ENCODE peak calls at places on chromosomes 6 and 20, in five cellular contexts. U is HS-5; F is neural crest cell; A is T1000; C is activated CD4-positive, alpha-beta T cell treated with anti-CD3 and anti-CD28 coated beads for 36 hours. I is an unnamed sample.

GRCh38 chr6:73732845-73733675 is 37.1 kb downstream of the CD109 start:
- DNase-seq in U (peak), F (peak), A (peak), C (peak), I (peak)

GRCh38 chr6:148700047-148700712 is 46.6 kb upstream of the UST start:
- DNase-seq in U (no peak), F (no peak), A (no peak), C (no peak), I (no peak)

GRCh38 chr6:3284436-3284876 is 25.7 kb downstream of the PSMG4 start:
- DNase-seq in U (no peak), F (no peak), A (no peak), C (no peak), I (peak)

GRCh38 chr20:22315771-22316170 is 268.6 kb downstream of the FOXA2 start:
- DNase-seq in U (no peak), F (no peak), A (no peak), C (no peak), I (no peak)

GRCh38 chr6:38997128-38997761 is 51.3 kb upstream of the GLP1R start:
- DNase-seq in U (no peak), F (peak), A (no peak), C (peak), I (peak)

GRCh38 chr20:62382306-62383198 is 4.4 kb upstream of the RPS21 start:
- DNase-seq in U (no peak), F (peak), A (peak), C (peak), I (peak)

GRCh38 chr20:21048841-21049273 is 57.3 kb downstream of the LINC00237 start:
- DNase-seq in U (no peak), F (peak), A (no peak), C (peak), I (peak)

GRCh38 chr6:35161776-35162607 is 20.9 kb upstream of the TCP11 start:
- DNase-seq in U (no peak), F (no peak), A (no peak), C (no peak), I (no peak)

GRCh38 chr20:19478320-19478719 is 265.9 kb downstream of the SLC24A3 start:
- DNase-seq in U (no peak), F (no peak), A (no peak), C (no peak), I (no peak)

GRCh38 chr6:74073896-74074295 is 377.9 kb downstream of the CD109 start:
- DNase-seq in U (peak), F (no peak), A (no peak), C (no peak), I (no peak)

GRCh38 chr20:6765469-6766058 is 1.9 kb upstream of the BMP2 start:
- DNase-seq in U (peak), F (peak), A (no peak), C (no peak), I (no peak)

GRCh38 chr6:75381878-75382633 is 97.5 kb upstream of the TMEM30A start:
- DNase-seq in U (no peak), F (no peak), A (no peak), C (no peak), I (peak)

GRCh38 chr6:41732601-41733348 is 2.6 kb downstream of the TFEB start:
- DNase-seq in U (no peak), F (no peak), A (no peak), C (peak), I (peak)

GRCh38 chr20:62461157-62461556 is 14.6 kb downstream of the GATA5 start:
- DNase-seq in U (no peak), F (no peak), A (no peak), C (no peak), I (peak)

GRCh38 chr6:15786846-15787245 is 124.0 kb upstream of the DTNBP1 start:
- DNase-seq in U (no peak), F (no peak), A (no peak), C (no peak), I (no peak)

GRCh38 chr20:57251344-57251743 is 15.1 kb downstream of the BMP7 start:
- DNase-seq in U (no peak), F (no peak), A (no peak), C (no peak), I (peak)

GRCh38 chr6:26025047-26025893 is 62.0 kb upstream of the HFE start:
- DNase-seq in U (peak), F (no peak), A (no peak), C (no peak), I (no peak)

GRCh38 chr20:36541227-36542018 is at the start of gene MYL9:
- DNase-seq in U (no peak), F (peak), A (peak), C (peak), I (no peak)

GRCh38 chr20:35731862-35732643 is 10.0 kb downstream of the RBM39 start:
- DNase-seq in U (no peak), F (no peak), A (no peak), C (no peak), I (no peak)

GRCh38 chr20:64083380-64084208 is 604 bp downstream of the LKAAEAR1 start:
- DNase-seq in U (no peak), F (peak), A (peak), C (peak), I (peak)

GRCh38 chr6:74598473-74599393 is 607.1 kb downstream of the COL12A1 start:
- DNase-seq in U (no peak), F (no peak), A (no peak), C (no peak), I (no peak)

GRCh38 chr6:369559-370431 is 21.8 kb upstream of the IRF4 start:
- DNase-seq in U (no peak), F (no peak), A (no peak), C (no peak), I (no peak)

GRCh38 chr6:106533079-106533478 is 96.2 kb downstream of the RTN4IP1 start:
- DNase-seq in U (no peak), F (no peak), A (no peak), C (no peak), I (no peak)

GRCh38 chr6:906920-907319 is 214.0 kb upstream of the EXOC2 start:
- DNase-seq in U (no peak), F (no peak), A (no peak), C (no peak), I (no peak)

GRCh38 chr20:23692725-23693124 is 3.9 kb upstream of the CST4 start:
- DNase-seq in U (no peak), F (no peak), A (no peak), C (no peak), I (no peak)

GRCh38 chr20:20414640-20415274 is 46.9 kb downstream of the INSM1 start:
- DNase-seq in U (no peak), F (no peak), A (no peak), C (no peak), I (no peak)

GRCh38 chr20:19661717-19662637 is 96.1 kb upstream of the RIN2 start:
- DNase-seq in U (peak), F (peak), A (peak), C (peak), I (peak)

GRCh38 chr20:61263938-61264337 is 11.9 kb downstream of the CDH4 start:
- DNase-seq in U (no peak), F (no peak), A (no peak), C (no peak), I (no peak)

GRCh38 chr20:61023612-61024011 is 228.4 kb upstream of the CDH4 start:
- DNase-seq in U (no peak), F (no peak), A (no peak), C (no peak), I (no peak)

GRCh38 chr6:79812195-79812594 is 135.2 kb downstream of the ELOVL4 start:
- DNase-seq in U (no peak), F (no peak), A (no peak), C (no peak), I (no peak)

GRCh38 chr20:61531553-61532345 is 279.7 kb downstream of the CDH4 start:
- DNase-seq in U (no peak), F (no peak), A (peak), C (no peak), I (no peak)

GRCh38 chr6:45626087-45626891 is 248.6 kb upstream of the SUPT3H start:
- DNase-seq in U (peak), F (no peak), A (peak), C (peak), I (no peak)

GRCh38 chr6:111874030-111874425 is 776 bp upstream of the FYN start:
- DNase-seq in U (no peak), F (no peak), A (no peak), C (peak), I (peak)

GRCh38 chr6:90160013-90160412 is 136.6 kb downstream of the BACH2 start:
- DNase-seq in U (no peak), F (no peak), A (no peak), C (no peak), I (no peak)

GRCh38 chr6:132961122-132961521 is 146.8 kb downstream of the RPS12 start:
- DNase-seq in U (peak), F (no peak), A (peak), C (no peak), I (no peak)

GRCh38 chr20:60691966-60692615 is 560.0 kb upstream of the CDH4 start:
- DNase-seq in U (no peak), F (no peak), A (no peak), C (no peak), I (no peak)

GRCh38 chr6:33279971-33280511 is 3.1 kb downstream of the B3GALT4 start:
- DNase-seq in U (no peak), F (peak), A (peak), C (peak), I (peak)

GRCh38 chr6:2855061-2855519 is 13.4 kb upstream of the SERPINB1 start:
- DNase-seq in U (no peak), F (peak), A (no peak), C (peak), I (no peak)